ENCODE peak calls at places on chromosomes 5 and 9, in four cellular contexts. X is AG04450, P is HCT116, R is heart right ventricle. D is an unnamed sample.

GRCh38 chr5:79107020-79107796 is 4.4 kb upstream of the BHMT start:
- DNase-seq in R (no peak), X (no peak), P (no peak), D (peak; percentile 23)

GRCh38 chr5:154479160-154479943 is 1.3 kb upstream of the HAND1 start:
- DNase-seq in P (no peak), R (no peak), X (no peak), D (no peak)

GRCh38 chr5:142095651-142096330 is 12.8 kb upstream of the NDFIP1 start:
- DNase-seq in R (peak; percentile 39), P (no peak), X (no peak), D (no peak)

GRCh38 chr5:31443572-31443971 is 88.3 kb downstream of the DROSHA start:
- DNase-seq in X (no peak), R (no peak), P (no peak), D (no peak)

GRCh38 chr5:156402387-156402921 is 75.5 kb downstream of the SGCD start:
- DNase-seq in R (no peak), P (no peak), X (no peak), D (no peak)

GRCh38 chr5:169805527-169805934 is 168.5 kb downstream of the DOCK2 start:
- DNase-seq in P (no peak), R (no peak), X (no peak), D (no peak)

GRCh38 chr5:83551826-83552225 is 80.3 kb downstream of the VCAN start:
- DNase-seq in X (peak; percentile 58), P (no peak), R (no peak), D (no peak)

GRCh38 chr9:93028448-93029006 is 30.0 kb upstream of the SUSD3 start:
- DNase-seq in X (no peak), P (no peak), R (no peak), D (no peak)

GRCh38 chr9:92242779-92243136 is 50.7 kb downstream of the IARS1 start:
- DNase-seq in R (no peak), X (no peak), P (no peak), D (no peak)

GRCh38 chr5:132227485-132228240 is at the start of gene P4HA2:
- DNase-seq in P (peak; percentile 56), R (peak; percentile 80), X (no peak), D (no peak)

GRCh38 chr5:80129146-80129545 is 94.0 kb downstream of the THBS4 start:
- DNase-seq in P (no peak), R (no peak), X (no peak), D (no peak)

GRCh38 chr5:164002214-164002613 is 496.8 kb downstream of the MAT2B start:
- DNase-seq in X (no peak), P (no peak), R (no peak), D (peak; percentile 30)

GRCh38 chr5:173789031-173789920 is 98.9 kb upstream of the CPEB4 start:
- DNase-seq in P (peak; percentile 41), X (peak; percentile 33), R (no peak), D (no peak)

GRCh38 chr9:93813687-93814560 is 141.2 kb downstream of the BARX1 start:
- DNase-seq in P (no peak), R (no peak), X (no peak), D (no peak)

GRCh38 chr5:150710165-150710564 is 9.3 kb upstream of the RBM22 start:
- DNase-seq in R (no peak), P (no peak), X (no peak), D (no peak)

GRCh38 chr5:104130320-104130719 is 567.7 kb upstream of the NUDT12 start:
- DNase-seq in R (no peak), X (no peak), P (no peak), D (no peak)

GRCh38 chr5:137264573-137264972 is 234.6 kb downstream of the SPOCK1 start:
- DNase-seq in P (no peak), X (no peak), R (no peak), D (no peak)

GRCh38 chr5:172007153-172007794 is 836 bp upstream of the FBXW11 start:
- DNase-seq in P (no peak), X (no peak), R (no peak), D (no peak)

GRCh38 chr5:171907731-171908343 is 98.6 kb downstream of the FBXW11 start:
- DNase-seq in X (peak; percentile 43), R (peak; percentile 47), P (peak; percentile 37), D (no peak)

GRCh38 chr9:36037580-36038169 is 962 bp downstream of the RECK start:
- DNase-seq in R (no peak), P (no peak), X (no peak), D (no peak)

GRCh38 chr5:108700928-108701327 is 46.8 kb upstream of the FER start:
- DNase-seq in X (no peak), R (no peak), P (no peak), D (no peak)

GRCh38 chr5:173909205-173909604 is 21.1 kb downstream of the CPEB4 start:
- DNase-seq in X (no peak), R (peak; percentile 62), P (no peak), D (no peak)

GRCh38 chr5:125673359-125673950 is 749.8 kb upstream of the GRAMD2B start:
- DNase-seq in R (no peak), P (no peak), X (no peak), D (no peak)

GRCh38 chr5:156534906-156535305 is 207.9 kb downstream of the SGCD start:
- DNase-seq in P (no peak), R (no peak), X (no peak), D (no peak)

GRCh38 chr5:154221371-154221896 is 30.9 kb downstream of the GALNT10 start:
- DNase-seq in P (peak; percentile 37), R (peak; percentile 22), X (peak; percentile 51), D (peak; percentile 84)

GRCh38 chr9:121559183-121559582 is 59.5 kb upstream of the GGTA1 start:
- DNase-seq in P (no peak), X (no peak), R (no peak), D (peak; percentile 24)

DNA sequence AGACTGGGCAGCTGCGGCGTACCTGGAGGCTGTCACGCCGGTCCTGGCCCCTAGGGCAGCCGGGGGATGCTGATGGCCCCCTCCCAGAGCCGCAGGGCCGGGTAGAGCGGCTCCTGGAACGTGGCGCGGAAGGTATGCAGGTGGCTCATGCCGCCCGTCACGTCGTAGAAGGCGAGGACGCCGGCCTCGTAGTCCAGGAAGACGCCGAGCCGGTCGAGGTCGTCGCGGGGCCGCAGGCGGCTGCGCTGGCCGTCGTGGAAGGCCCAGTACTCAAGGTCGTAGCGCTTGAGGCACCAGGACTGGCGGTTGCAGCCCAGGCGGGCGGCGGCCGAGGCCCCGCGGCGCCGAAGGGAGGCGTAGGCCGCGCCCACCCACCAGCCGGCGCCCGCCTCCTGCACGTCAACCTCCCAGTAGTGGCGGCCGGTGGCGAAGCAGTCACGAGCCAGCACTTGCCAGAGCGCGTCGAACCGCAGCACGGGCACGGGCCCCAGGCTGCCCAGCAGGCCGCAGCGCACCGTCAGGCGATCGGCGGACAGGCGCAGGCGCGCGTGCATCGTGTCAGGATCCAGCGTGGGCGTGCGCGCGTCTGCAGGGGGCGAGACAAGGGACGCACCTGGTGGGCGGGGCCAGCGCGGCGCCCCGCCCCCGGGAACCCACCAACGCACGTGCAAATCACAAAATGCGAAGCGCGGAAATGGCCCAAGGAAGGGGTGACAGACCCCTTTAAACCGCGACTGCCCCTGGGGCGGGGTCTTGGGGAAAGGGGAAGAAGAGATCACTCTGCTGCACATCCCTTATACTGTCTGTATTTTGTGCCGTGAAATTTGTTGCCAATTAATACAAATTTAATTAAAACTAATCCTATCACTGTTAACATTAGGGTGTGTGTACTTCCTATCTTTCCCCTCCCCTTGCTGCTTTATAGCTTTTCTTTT is 31.2 kb downstream of the NANS start:
- DNase-seq in X (no peak), R (peak; percentile 22), P (no peak), D (peak; percentile 35)
- H3K4me3 ChIP-seq in X (peak overlapping the region; percentile 38), R (no peak overlapping the region), P (no peak overlapping the region), D (peak overlapping the region; percentile 3)

GRCh38 chr5:11903121-11903613 is 1.1 kb downstream of the CTNND2 start:
- DNase-seq in X (no peak), R (peak; percentile 12), P (no peak), D (no peak)

GRCh38 chr5:11892832-11893231 is 11.4 kb downstream of the CTNND2 start:
- DNase-seq in P (no peak), R (no peak), X (no peak), D (no peak)

GRCh38 chr5:11902304-11902703 is 1.9 kb downstream of the CTNND2 start:
- DNase-seq in P (no peak), R (no peak), X (no peak), D (no peak)

GRCh38 chr5:11894992-11895391 is 9.3 kb downstream of the CTNND2 start:
- DNase-seq in X (no peak), P (no peak), R (no peak), D (no peak)

DNA sequence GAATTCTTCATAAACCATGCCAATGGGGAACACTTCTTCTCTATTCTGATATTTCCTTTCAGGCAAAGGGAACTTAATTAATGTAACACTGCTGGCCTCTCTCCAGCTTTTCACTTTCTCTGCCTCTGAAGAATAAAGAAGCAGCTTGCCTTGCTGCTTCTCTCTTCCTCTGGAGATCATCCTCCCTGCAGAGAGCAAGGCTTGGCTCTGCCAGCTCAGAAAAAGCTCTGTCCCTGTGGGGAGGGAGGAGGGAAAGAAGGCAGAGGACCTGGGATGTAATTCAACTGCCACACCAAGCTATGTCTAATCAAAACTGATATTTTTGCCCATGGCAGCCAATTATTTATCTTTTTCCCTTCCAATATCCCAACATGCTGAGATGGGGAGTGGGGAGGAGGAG is 6.4 kb downstream of the CTNND2 start:
- DNase-seq in P (no peak), X (no peak), R (no peak), D (no peak)
- TF ChIP-seq CTCF in P (no peak), X (no peak), R (no peak), D (no peak)

GRCh38 chr5:110440058-110440457 is 286.4 kb downstream of the TMEM232 start:
- DNase-seq in P (no peak), R (no peak), X (no peak), D (no peak)
- H3K4me3 ChIP-seq in P (no peak overlapping the region), R (no peak overlapping the region), X (no peak overlapping the region), D (no peak overlapping the region)

GRCh38 chr9:128372188-128372641 is 1.0 kb downstream of the URM1 start:
- DNase-seq in X (no peak), R (no peak), P (no peak), D (no peak)

GRCh38 chr9:128371622-128372117 is 496 bp downstream of the URM1 start:
- DNase-seq in X (no peak), R (no peak), P (no peak), D (no peak)

GRCh38 chr9:128370367-128370751 is 815 bp upstream of the URM1 start:
- DNase-seq in P (no peak), R (no peak), X (no peak), D (no peak)

GRCh38 chr9:128372784-128373183 is 1.6 kb downstream of the URM1 start:
- DNase-seq in R (no peak), X (peak; percentile 21), P (no peak), D (no peak)

DNA sequence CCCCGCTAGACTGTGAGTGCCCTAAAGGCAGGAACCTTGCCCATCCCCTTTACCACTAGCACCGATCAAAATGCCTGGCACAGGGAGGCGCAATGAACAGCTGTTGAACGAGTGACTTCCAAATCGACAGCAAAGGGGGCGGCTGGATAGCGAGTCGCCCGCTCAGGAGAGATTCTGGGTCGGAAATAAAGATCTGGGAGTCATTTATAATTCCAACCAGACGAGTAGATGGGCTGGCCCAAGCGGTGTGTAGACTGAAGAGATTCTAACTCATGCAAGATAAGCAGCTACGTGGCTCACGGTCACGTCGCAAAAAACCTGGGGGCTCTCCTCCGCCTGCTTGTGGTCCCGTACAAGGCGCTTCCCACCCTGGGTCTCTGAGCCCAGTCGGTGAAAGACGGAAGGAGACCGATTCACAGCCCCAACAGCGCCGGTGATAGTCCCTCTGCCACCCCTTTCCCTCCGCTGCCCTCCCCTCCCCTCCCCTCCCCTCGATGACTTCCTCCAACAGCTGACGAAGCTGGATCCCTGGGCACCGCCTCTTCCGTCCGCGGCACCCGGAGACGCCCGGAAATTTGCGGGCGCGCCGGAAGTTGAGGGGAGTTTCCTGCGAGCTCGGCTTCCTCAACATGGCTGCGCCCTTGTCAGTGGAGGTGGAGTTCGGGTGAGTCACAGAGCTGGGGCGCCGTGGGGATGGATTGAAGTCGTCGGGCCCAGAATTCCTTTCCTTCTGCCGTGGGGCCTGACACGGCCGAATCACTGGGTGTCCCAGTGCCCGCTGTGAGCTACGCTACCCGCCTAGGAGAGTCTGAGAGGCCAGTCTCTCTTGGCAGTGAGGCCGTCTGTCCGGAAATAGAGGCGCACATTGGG is at the start of gene URM1:
- DNase-seq in X (peak; percentile 88), P (peak; percentile 88), R (peak; percentile 95), D (peak; percentile 78)
- TF ChIP-seq CTCF in X (peak; percentile 4), P (no peak), R (no peak), D (peak; percentile 18)